ENCODE peak calls at places on chromosomes 2 and 18, in eight cellular contexts. A is IMR-90, G is NB4, P is GM12878, U is cardiac fibroblast, V is coronary artery, K is K562, B is AG04450. Q is an unnamed sample.
A peak's percentile ranks its signal among the peaks of the same experiment; 100 is the strongest.

GRCh38 chr2:328761-329160 is 40.9 kb upstream of the ALKAL2 start:
- DNase-seq in A (no peak), G (no peak), P (no peak), U (no peak), V (no peak), K (no peak), B (no peak), Q (no peak)

GRCh38 chr2:203682688-203683130 is 23.7 kb upstream of the CD28 start:
- DNase-seq in A (peak; percentile 61), G (no peak), P (no peak), U (peak; percentile 96), V (no peak), K (no peak), B (no peak), Q (peak; percentile 73)

GRCh38 chr2:217367464-217367863 is 507.6 kb upstream of the TNP1 start:
- DNase-seq in A (peak; percentile 73), G (no peak), P (no peak), U (no peak), V (no peak), K (no peak), B (peak; percentile 48), Q (peak; percentile 13)

GRCh38 chr2:1339757-1340515 is 73.3 kb upstream of the TPO start:
- DNase-seq in A (no peak), G (no peak), P (no peak), U (no peak), V (no peak), K (no peak), B (no peak), Q (no peak)

GRCh38 chr2:204691911-204692510 is 146.7 kb downstream of the PARD3B start:
- DNase-seq in A (peak; percentile 91), G (peak; percentile 76), P (no peak), U (peak; percentile 97), V (no peak), K (peak; percentile 27), B (peak; percentile 79), Q (peak; percentile 94)

GRCh38 chr18:69215151-69215550 is 185.5 kb upstream of the DOK6 start:
- DNase-seq in A (no peak), G (no peak), P (no peak), U (no peak), V (no peak), K (no peak), B (no peak), Q (no peak)

GRCh38 chr2:33598472-33599174 is 476 bp downstream of the FAM98A start:
- DNase-seq in A (peak; percentile 56), G (peak; percentile 80), P (peak; percentile 28), U (peak; percentile 51), V (no peak), K (peak; percentile 35), B (no peak), Q (no peak)

GRCh38 chr2:179437430-179437829 is 172.8 kb upstream of the SESTD1 start:
- DNase-seq in A (no peak), G (no peak), P (no peak), U (no peak), V (no peak), K (no peak), B (no peak), Q (peak; percentile 11)

GRCh38 chr18:33706391-33706790 is 128.4 kb downstream of the ASXL3 start:
- DNase-seq in A (peak; percentile 11), G (no peak), P (no peak), U (no peak), V (no peak), K (no peak), B (no peak), Q (peak; percentile 58)

GRCh38 chr18:36813111-36813752 is 15.6 kb downstream of the TPGS2 start:
- DNase-seq in A (no peak), G (no peak), P (no peak), U (no peak), V (no peak), K (no peak), B (no peak), Q (no peak)

GRCh38 chr2:112597537-112598322 is 13.3 kb downstream of the CHCHD5 start:
- DNase-seq in A (no peak), G (no peak), P (no peak), U (no peak), V (no peak), K (no peak), B (no peak), Q (no peak)

GRCh38 chr18:59874166-59874565 is 25.6 kb upstream of the PMAIP1 start:
- DNase-seq in A (peak; percentile 96), G (peak; percentile 31), P (no peak), U (peak; percentile 94), V (no peak), K (no peak), B (peak; percentile 81), Q (peak; percentile 84)

GRCh38 chr2:58044145-58044544 is 2.5 kb upstream of the VRK2 start:
- DNase-seq in A (no peak), G (no peak), P (no peak), U (no peak), V (no peak), K (no peak), B (no peak), Q (no peak)

GRCh38 chr2:222318712-222319575 is 20.1 kb upstream of the PAX3 start:
- DNase-seq in A (no peak), G (peak; percentile 85), P (no peak), U (no peak), V (no peak), K (no peak), B (no peak), Q (peak; percentile 70)

GRCh38 chr2:174997110-174997509 is 8.1 kb downstream of the CHN1 start:
- DNase-seq in A (no peak), G (no peak), P (no peak), U (no peak), V (no peak), K (no peak), B (no peak), Q (no peak)

GRCh38 chr2:61456070-61456745 is 14.7 kb downstream of the USP34 start:
- DNase-seq in A (no peak), G (no peak), P (no peak), U (no peak), V (no peak), K (no peak), B (no peak), Q (no peak)

DNA sequence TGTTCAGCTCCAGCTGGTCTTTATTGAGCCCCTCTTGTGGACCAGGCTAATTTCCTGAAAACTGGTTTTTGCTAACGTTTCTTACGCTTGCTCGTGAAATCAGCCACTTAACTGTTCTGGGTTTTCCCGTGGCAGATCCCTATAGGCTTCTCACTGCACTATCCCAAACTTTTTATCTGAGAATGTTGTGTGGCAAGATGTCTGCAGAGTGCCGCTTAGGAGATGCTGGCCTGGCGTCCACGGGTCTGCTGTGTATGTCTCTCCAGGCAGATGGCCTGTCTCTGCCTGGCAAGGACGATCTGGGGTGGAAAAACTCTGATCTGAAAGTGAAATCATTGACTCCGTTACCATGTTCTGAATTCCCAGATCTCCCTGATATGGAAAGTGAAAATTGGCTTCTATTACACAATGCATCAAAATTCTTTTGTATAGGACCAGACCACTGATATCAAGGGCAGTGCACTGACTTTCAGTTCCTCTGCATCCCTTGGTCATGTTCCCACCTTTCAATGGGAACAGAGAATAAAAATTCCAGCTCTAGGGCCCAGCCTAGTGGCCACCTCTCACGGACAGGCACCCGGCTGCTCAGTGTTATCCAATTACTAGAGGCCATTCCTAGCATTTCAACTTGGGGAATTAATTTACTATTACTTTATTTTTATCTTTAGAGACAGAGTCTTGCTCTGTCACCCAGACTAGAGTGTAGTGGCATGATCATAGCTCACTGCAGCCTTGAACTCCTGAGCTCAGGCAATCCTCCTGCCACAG is 154.6 kb downstream of the ACOXL start:
- DNase-seq in A (no peak), G (no peak), P (no peak), U (no peak), V (no peak), K (no peak), B (no peak), Q (no peak)
- TF ChIP-seq CTCF in A (no peak), G (no peak), P (no peak), U (no peak), V (no peak), K (no peak), B (no peak), Q (no peak)

DNA sequence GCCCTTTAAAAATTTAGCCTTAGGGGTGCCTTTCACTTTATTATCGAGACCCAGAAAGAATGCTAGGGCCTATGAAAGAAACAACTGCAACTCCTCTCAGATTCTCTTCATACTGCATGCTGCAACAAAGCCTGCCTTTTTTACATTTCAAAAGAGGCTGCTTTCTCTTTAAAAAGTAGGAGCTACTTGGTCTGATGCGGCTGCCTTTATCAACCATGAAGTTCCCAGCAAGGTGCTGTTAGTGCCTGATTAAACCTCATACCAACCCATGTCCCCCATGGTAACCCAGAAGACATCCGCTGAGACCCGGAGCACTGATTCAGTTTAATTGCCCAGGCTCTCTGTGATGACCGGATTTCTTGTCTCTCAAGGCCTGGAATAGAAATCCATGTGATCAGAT is 368.4 kb downstream of the ZNF521 start:
- DNase-seq in A (no peak), G (no peak), P (no peak), U (no peak), V (no peak), K (no peak), B (no peak), Q (no peak)
- H3K4me3 ChIP-seq in A (no peak overlapping the region), G (no peak overlapping the region), P (no peak overlapping the region), U (no peak overlapping the region), V (no peak overlapping the region), K (no peak overlapping the region), B (no peak overlapping the region), Q (no peak overlapping the region)

GRCh38 chr2:54083021-54083420 is 32.4 kb upstream of the ACYP2 start:
- DNase-seq in A (no peak), G (no peak), P (no peak), U (no peak), V (no peak), K (no peak), B (no peak), Q (no peak)
- TF ChIP-seq CTCF in A (no peak), G (no peak), P (no peak), U (no peak), V (no peak), K (no peak), B (no peak), Q (no peak)

GRCh38 chr2:182717451-182718215 is 1.6 kb downstream of the DNAJC10 start:
- DNase-seq in A (no peak), G (peak; percentile 8), P (no peak), U (no peak), V (no peak), K (no peak), B (no peak), Q (no peak)
- H3K4me3 ChIP-seq in A (no peak overlapping the region), G (peak overlapping the region; percentile 87), P (peak overlapping the region; percentile 93), U (no peak overlapping the region), V (peak overlapping the region; percentile 29), K (peak overlapping the region; percentile 67), B (peak overlapping the region; percentile 91), Q (peak overlapping the region; percentile 92)

DNA sequence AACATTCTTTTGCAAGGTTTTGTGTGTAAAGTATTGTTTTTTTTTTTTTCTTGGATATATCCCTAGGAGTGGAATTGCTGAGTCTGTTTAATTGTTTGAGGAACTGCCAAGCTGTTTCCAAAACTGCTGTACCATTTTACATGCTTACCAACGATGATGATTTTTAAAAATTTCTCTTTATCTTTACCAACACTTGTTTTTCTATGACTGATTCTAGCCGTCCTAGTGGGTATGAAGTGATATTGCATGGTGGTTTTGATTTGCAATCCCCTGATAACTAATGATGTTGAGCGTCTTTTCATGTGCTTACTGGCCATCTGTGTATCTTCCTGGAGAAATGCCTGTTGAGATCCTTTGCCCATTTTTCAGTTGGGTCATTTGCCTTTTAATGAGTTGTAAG is 8.8 kb upstream of the AOX1 start:
- DNase-seq in A (no peak), G (no peak), P (no peak), U (no peak), V (no peak), K (no peak), B (no peak), Q (no peak)
- TF ChIP-seq CTCF in A (no peak), G (no peak), P (no peak), U (peak; percentile 16), V (no peak), K (no peak), B (peak; percentile 32), Q (no peak)